ENCODE peak calls at places on chromosomes 12 and 14, in ten cellular contexts. C, H, Q, R, J, D, O, B, G and E are unnamed samples.

GRCh38 chr12:125403843-125404242 is 338.6 kb downstream of the AACS start:
- DNase-seq in C (no peak), H (no peak), Q (no peak), R (no peak), J (no peak), D (no peak), O (no peak), B (no peak), G (no peak), E (no peak)

GRCh38 chr12:9673404-9674225 is 4.1 kb downstream of the CLEC2D start:
- DNase-seq in C (peak), H (no peak), Q (peak), R (no peak), J (no peak), D (peak), O (peak), B (no peak), G (peak), E (no peak)

GRCh38 chr12:15979096-15980091 is 68.3 kb downstream of the DERA start:
- DNase-seq in C (peak), H (no peak), Q (no peak), R (no peak), J (no peak), D (peak), O (no peak), B (no peak), G (peak), E (no peak)

GRCh38 chr14:105066285-105067071 is 1.2 kb upstream of the GPR132 start:
- DNase-seq in C (no peak), H (no peak), Q (no peak), R (no peak), J (no peak), D (no peak), O (no peak), B (no peak), G (no peak), E (no peak)

GRCh38 chr14:28102814-28103213 is 663.8 kb upstream of the FOXG1 start:
- DNase-seq in C (no peak), H (no peak), Q (no peak), R (peak), J (no peak), D (no peak), O (no peak), B (no peak), G (no peak), E (no peak)

GRCh38 chr12:22101749-22102243 is 55.8 kb downstream of the CMAS start:
- DNase-seq in C (peak), H (no peak), Q (no peak), R (no peak), J (no peak), D (no peak), O (no peak), B (peak), G (no peak), E (no peak)

GRCh38 chr14:35420036-35420811 is 15.7 kb upstream of the NFKBIA start:
- DNase-seq in C (no peak), H (no peak), Q (no peak), R (no peak), J (no peak), D (no peak), O (no peak), B (no peak), G (no peak), E (no peak)

GRCh38 chr14:105857816-105858675 is 331.7 kb downstream of the TMEM121 start:
- DNase-seq in C (no peak), H (no peak), Q (peak), R (no peak), J (no peak), D (no peak), O (no peak), B (peak), G (peak), E (peak)

GRCh38 chr12:127509066-127509778 is 757.7 kb upstream of the TMEM132C start:
- DNase-seq in C (peak), H (no peak), Q (no peak), R (no peak), J (no peak), D (no peak), O (no peak), B (no peak), G (no peak), E (no peak)

GRCh38 chr12:49910331-49911212 is 6.9 kb upstream of the FAIM2 start:
- DNase-seq in C (no peak), H (no peak), Q (no peak), R (no peak), J (no peak), D (no peak), O (no peak), B (no peak), G (peak), E (no peak)